ENCODE peak calls at places on chromosomes 5 and 9, in eight cellular contexts. Q is CD4-positive, alpha-beta memory T cell; Z is substantia nigra; F is nephron progenitor cell; G is CD4-positive, alpha-beta T cell; J is stimulated activated CD4-positive, alpha-beta T cell treated with anti-CD3 and anti-CD28 coated beads, Interleukin-1b, Interleukin-23, amount 100 ng/mL, for 24 hours; R is T follicular helper cell; O is stimulated activated CD8-positive, alpha-beta memory T cell treated with anti-CD3 and anti-CD28 coated beads, Interleukin-4, amount 100 ng/mL, for 4 hours. M is an unnamed sample.

GRCh38 chr5:58183078-58183885 is 276.6 kb downstream of the PLK2 start:
- DNase-seq in Q (no peak), R (no peak), J (no peak), Z (no peak), G (no peak), F (no peak), O (no peak), M (no peak)

GRCh38 chr9:5951686-5952211 is 61.1 kb downstream of the MLANA start:
- DNase-seq in Q (no peak), J (no peak), Z (no peak), R (no peak), O (no peak), F (no peak), G (no peak), M (no peak)

GRCh38 chr9:106820866-106821265 is 42.1 kb upstream of the ZNF462 start:
- DNase-seq in G (no peak), Q (no peak), Z (no peak), F (no peak), J (no peak), R (no peak), O (no peak), M (no peak)

GRCh38 chr5:115888027-115888426 is 46.3 kb downstream of the AP3S1 start:
- DNase-seq in R (no peak), G (no peak), O (no peak), Z (no peak), F (no peak), J (no peak), Q (no peak), M (no peak)

GRCh38 chr9:114587345-114588149 is at the start of gene ATP6V1G1:
- DNase-seq in G (peak), R (peak), Z (peak), F (peak), J (peak), O (peak), Q (peak), M (peak)

GRCh38 chr5:175614223-175614622 is 43.6 kb upstream of the HRH2 start:
- DNase-seq in Z (no peak), G (no peak), O (no peak), J (no peak), Q (no peak), F (no peak), R (no peak), M (no peak)

GRCh38 chr5:139705655-139706587 is 57.8 kb downstream of the CXXC5 start:
- DNase-seq in J (no peak), Z (no peak), O (no peak), R (no peak), G (no peak), F (no peak), Q (no peak), M (no peak)

GRCh38 chr5:147417133-147417813 is 92.6 kb downstream of the DPYSL3 start:
- DNase-seq in Q (no peak), J (no peak), R (no peak), Z (no peak), O (no peak), G (no peak), F (no peak), M (no peak)

GRCh38 chr5:153629027-153629426 is 138.6 kb downstream of the GRIA1 start:
- DNase-seq in R (no peak), J (no peak), O (no peak), Z (peak), G (no peak), Q (no peak), F (peak), M (peak)

GRCh38 chr9:119844431-119844830 is 475.2 kb upstream of the BRINP1 start:
- DNase-seq in G (no peak), Z (no peak), O (no peak), R (no peak), Q (no peak), J (no peak), F (no peak), M (no peak)

GRCh38 chr5:107618233-107618632 is 52.5 kb downstream of the EFNA5 start:
- DNase-seq in F (no peak), R (no peak), G (no peak), Q (no peak), Z (no peak), J (no peak), O (no peak), M (no peak)

GRCh38 chr5:421287-421880 is 21.6 kb upstream of the EXOC3 start:
- DNase-seq in Z (no peak), G (no peak), J (no peak), R (no peak), Q (no peak), O (no peak), F (no peak), M (no peak)

GRCh38 chr5:50595199-50595598 is 71.2 kb upstream of the PARP8 start:
- DNase-seq in Q (no peak), J (no peak), G (no peak), Z (no peak), R (no peak), F (no peak), O (no peak), M (no peak)

GRCh38 chr9:111599092-111599947 is at the start of gene PTGR1:
- DNase-seq in R (peak), G (no peak), Q (peak), F (peak), J (no peak), O (no peak), Z (no peak), M (peak)

GRCh38 chr5:102152906-102153787 is 142.9 kb downstream of the SLCO4C1 start:
- DNase-seq in F (peak), G (no peak), Q (peak), J (no peak), Z (no peak), R (no peak), O (no peak), M (peak)

GRCh38 chr5:106142131-106142530 is 1528.6 kb downstream of the EFNA5 start:
- DNase-seq in O (no peak), Z (no peak), R (no peak), F (no peak), G (no peak), J (no peak), Q (no peak), M (no peak)

GRCh38 chr9:134058716-134059115 is 9.1 kb downstream of the BRD3 start:
- DNase-seq in J (no peak), O (no peak), F (no peak), G (no peak), Z (no peak), R (no peak), Q (no peak), M (no peak)

GRCh38 chr5:136062563-136063274 is 33.9 kb downstream of the TGFBI start:
- DNase-seq in F (no peak), Q (peak), G (no peak), R (no peak), O (no peak), Z (no peak), J (no peak), M (no peak)

GRCh38 chr5:81234801-81235200 is 1.7 kb downstream of the CKMT2 start:
- DNase-seq in F (no peak), J (no peak), R (no peak), G (no peak), O (no peak), Z (no peak), Q (no peak), M (no peak)

GRCh38 chr5:9861664-9862256 is 231.6 kb upstream of the TAS2R1 start:
- DNase-seq in Q (no peak), F (peak), O (no peak), R (no peak), G (no peak), J (no peak), Z (no peak), M (no peak)

GRCh38 chr5:140398379-140398811 is 3.2 kb upstream of the ANKHD1 start:
- DNase-seq in G (no peak), J (no peak), R (no peak), F (no peak), Q (no peak), Z (no peak), O (no peak), M (no peak)

GRCh38 chr9:136297766-136298735 is 5.8 kb downstream of the CCDC187 start:
- DNase-seq in O (no peak), F (no peak), J (no peak), Q (no peak), Z (no peak), G (no peak), R (no peak), M (no peak)

GRCh38 chr5:176793343-176793699 is 17.0 kb upstream of the UNC5A start:
- DNase-seq in J (no peak), F (no peak), O (no peak), G (no peak), Z (no peak), R (no peak), Q (no peak), M (no peak)

GRCh38 chr9:95025213-95026170 is 292.0 kb downstream of the FANCC start:
- DNase-seq in Z (no peak), Q (no peak), J (no peak), G (no peak), O (no peak), R (no peak), F (peak), M (no peak)

GRCh38 chr9:80797841-80798688 is 891.3 kb downstream of the TLE1 start:
- DNase-seq in J (no peak), R (no peak), O (no peak), F (peak), Q (no peak), G (no peak), Z (no peak), M (no peak)

GRCh38 chr5:56802235-56802634 is 13.1 kb upstream of the MAP3K1 start:
- DNase-seq in G (no peak), R (no peak), Z (no peak), J (no peak), F (no peak), O (no peak), Q (no peak), M (no peak)

GRCh38 chr5:93145767-93146166 is 435.3 kb downstream of the NR2F1-AS1 start:
- DNase-seq in Q (no peak), O (no peak), G (no peak), Z (no peak), F (no peak), R (no peak), J (no peak), M (no peak)

GRCh38 chr5:77751328-77752023 is 24.7 kb downstream of the TBCA start:
- DNase-seq in R (no peak), F (no peak), G (no peak), J (no peak), O (no peak), Z (no peak), Q (no peak), M (no peak)

GRCh38 chr5:149931992-149932436 is 12.6 kb downstream of the PDE6A start:
- DNase-seq in J (no peak), G (no peak), Q (no peak), R (no peak), F (no peak), O (no peak), Z (no peak), M (no peak)

GRCh38 chr9:34796924-34797323 is 87.0 kb upstream of the CCL21 start:
- DNase-seq in R (no peak), J (no peak), Z (no peak), Q (no peak), F (peak), O (no peak), G (no peak), M (no peak)

GRCh38 chr5:22699319-22699718 is 153.8 kb downstream of the CDH12 start:
- DNase-seq in G (no peak), O (no peak), Z (no peak), F (no peak), Q (no peak), R (no peak), J (no peak), M (no peak)

GRCh38 chr5:27038476-27038875 is at the start of gene CDH9:
- DNase-seq in J (no peak), F (peak), G (no peak), O (no peak), Z (no peak), Q (no peak), R (no peak), M (peak)

GRCh38 chr5:141825836-141826560 is 52.2 kb downstream of the PCDH1 start:
- DNase-seq in R (no peak), Z (no peak), G (no peak), J (no peak), F (no peak), O (no peak), Q (peak), M (no peak)